ENCODE peak calls at places on chromosome 4, in eight cellular contexts. N is A549, Z is choroid plexus epithelial cell, C is neural crest cell, O is left lung, B is dorsolateral prefrontal cortex, L is colonic mucosa, F is lower leg skin. R is an unnamed sample.

GRCh38 chr4:163137581-163137980 is 29.1 kb downstream of the NAF1 start:
- DNase-seq in O (no peak), N (no peak), B (no peak), F (no peak), Z (peak), L (no peak), C (no peak), R (no peak)

GRCh38 chr4:150578745-150579470 is 3.0 kb upstream of the MAB21L2 start:
- DNase-seq in F (no peak), O (no peak), L (no peak), Z (peak), N (no peak), B (no peak), C (no peak), R (no peak)

GRCh38 chr4:93030670-93031069 is 726.9 kb downstream of the GRID2 start:
- DNase-seq in B (no peak), C (no peak), F (no peak), N (no peak), L (no peak), Z (no peak), O (no peak), R (no peak)

GRCh38 chr4:14841801-14842748 is 160.2 kb upstream of the CPEB2 start:
- DNase-seq in Z (no peak), O (peak), C (no peak), F (no peak), B (no peak), L (peak), N (peak), R (no peak)

GRCh38 chr4:32752962-32753361 is 2032.8 kb downstream of the PCDH7 start:
- DNase-seq in L (no peak), Z (no peak), N (no peak), O (no peak), B (no peak), C (no peak), F (no peak), R (no peak)

GRCh38 chr4:89351201-89351600 is 43.6 kb upstream of the GPRIN3 start:
- DNase-seq in O (no peak), Z (no peak), L (no peak), N (no peak), F (no peak), B (no peak), C (no peak), R (no peak)

GRCh38 chr4:80026080-80026479 is 46.9 kb downstream of the ANTXR2 start:
- DNase-seq in Z (no peak), O (no peak), L (no peak), B (no peak), C (no peak), N (peak), F (no peak), R (no peak)

GRCh38 chr4:154329939-154330338 is 161.7 kb downstream of the DCHS2 start:
- DNase-seq in F (peak), L (no peak), B (no peak), Z (peak), C (no peak), O (no peak), N (no peak), R (no peak)

GRCh38 chr4:39433878-39434492 is 24.7 kb downstream of the RPL9 start:
- DNase-seq in F (no peak), L (no peak), Z (no peak), O (no peak), C (no peak), B (no peak), N (no peak), R (no peak)

GRCh38 chr4:13344216-13344615 is 139.9 kb downstream of the RAB28 start:
- DNase-seq in Z (no peak), N (peak), F (no peak), O (no peak), C (no peak), B (no peak), L (no peak), R (no peak)

GRCh38 chr4:122836941-122837340 is 10.3 kb downstream of the FGF2 start:
- DNase-seq in N (peak), F (no peak), O (no peak), Z (no peak), C (no peak), L (no peak), B (no peak), R (no peak)

GRCh38 chr4:106627071-106627470 is 258.5 kb upstream of the GIMD1 start:
- DNase-seq in F (no peak), L (no peak), B (no peak), Z (peak), C (no peak), N (no peak), O (no peak), R (no peak)

GRCh38 chr4:145177511-145177905 is 2.9 kb downstream of the OTUD4 start:
- DNase-seq in O (no peak), Z (peak), N (no peak), C (no peak), F (no peak), L (no peak), B (no peak), R (no peak)

GRCh38 chr4:1471443-1472147 is 65.4 kb upstream of the NKX1-1 start:
- DNase-seq in F (peak), N (no peak), Z (no peak), L (no peak), B (no peak), C (no peak), O (no peak), R (peak)

GRCh38 chr4:154626793-154627484 is 14.5 kb upstream of the FGG start:
- DNase-seq in O (peak), B (peak), Z (peak), L (peak), C (peak), N (peak), F (no peak), R (no peak)

GRCh38 chr4:111718763-111719537 is 426.3 kb upstream of the FAM241A start:
- DNase-seq in F (no peak), Z (no peak), B (no peak), N (no peak), C (no peak), O (no peak), L (no peak), R (no peak)

DNA sequence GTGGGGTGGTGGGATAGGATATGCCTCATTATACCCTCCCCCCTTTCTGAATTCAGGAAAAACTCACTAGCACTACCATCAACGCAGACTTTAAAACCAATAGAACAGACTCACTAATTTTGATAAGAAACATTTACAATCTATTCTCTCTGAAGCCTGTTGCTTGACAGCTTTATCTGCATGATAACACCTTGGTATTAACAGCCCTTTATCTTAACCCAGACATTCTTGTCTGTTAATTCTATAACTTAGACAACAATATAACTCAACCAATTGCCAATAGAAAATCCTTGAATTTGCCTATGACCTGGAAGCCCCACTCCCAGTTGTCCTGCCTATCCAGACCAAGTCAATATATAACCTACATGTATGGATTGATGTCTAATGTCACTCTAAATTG is 1.5 kb upstream of the UGT2A3 start:
- DNase-seq in N (no peak), C (no peak), B (no peak), L (no peak), O (no peak), Z (no peak), F (no peak), R (no peak)
- TF ChIP-seq CTCF in N (no peak), C (no peak), B (no peak), L (no peak), O (no peak), Z (no peak), F (no peak), R (no peak)

GRCh38 chr4:68082758-68083157 is 46.9 kb downstream of the TMPRSS11F start:
- DNase-seq in C (no peak), Z (no peak), L (no peak), F (no peak), B (no peak), N (no peak), O (no peak), R (no peak)
- TF ChIP-seq CTCF in C (no peak), Z (no peak), L (no peak), F (no peak), B (no peak), N (no peak), O (no peak), R (no peak)

GRCh38 chr4:55554453-55555030 is 7.8 kb upstream of the CLOCK start:
- DNase-seq in O (no peak), F (no peak), Z (peak), B (no peak), L (no peak), N (peak), C (no peak), R (no peak)
- TF ChIP-seq CTCF in O (no peak), F (no peak), Z (peak), B (peak), L (peak), N (peak), C (no peak), R (peak)

GRCh38 chr4:127622923-127623754 is 9.6 kb upstream of the INTU start:
- DNase-seq in C (peak), B (no peak), F (peak), N (peak), O (peak), Z (peak), L (peak), R (no peak)
- TF ChIP-seq CTCF in C (peak), B (peak), F (no peak), N (no peak), O (no peak), Z (peak), L (no peak), R (peak)

GRCh38 chr4:152635876-152636275 is 43.9 kb downstream of the TMEM154 start:
- DNase-seq in F (no peak), O (no peak), C (no peak), Z (no peak), N (no peak), L (no peak), B (no peak), R (peak)

GRCh38 chr4:152643153-152644035 is 36.4 kb downstream of the TMEM154 start:
- DNase-seq in O (no peak), Z (no peak), N (no peak), L (peak), C (no peak), B (no peak), F (no peak), R (peak)

GRCh38 chr4:152644130-152644529 is 35.7 kb downstream of the TMEM154 start:
- DNase-seq in Z (no peak), F (no peak), N (no peak), L (no peak), O (no peak), C (no peak), B (no peak), R (no peak)

GRCh38 chr4:152640058-152640921 is 39.5 kb downstream of the TMEM154 start:
- DNase-seq in N (peak), Z (peak), F (no peak), O (no peak), B (no peak), L (no peak), C (no peak), R (no peak)
- TF ChIP-seq CTCF in N (peak), Z (peak), F (no peak), O (peak), B (peak), L (peak), C (peak), R (peak)

GRCh38 chr4:15976456-15977096 is 13.6 kb upstream of the FGFBP2 start:
- DNase-seq in N (no peak), Z (peak), L (no peak), F (no peak), C (no peak), O (no peak), B (no peak), R (no peak)
- TF ChIP-seq CTCF in N (no peak), Z (peak), L (no peak), F (no peak), C (no peak), O (no peak), B (no peak), R (no peak)

R was measured in CD14-positive monocyte.